ENCODE peak calls at places on chromosomes 16 and 17, in four cellular contexts. U is cardiac fibroblast; Q is activated CD8-positive, alpha-beta memory T cell treated with anti-CD3 and anti-CD28 coated beads, Interleukin-2, amount 50 U/mL, for 48 hours; Z is fibroblast of pulmonary artery. I is an unnamed sample.

GRCh38 chr17:30263552-30264333 is 28.0 kb downstream of the BLMH start:
- DNase-seq in Q (no peak), U (peak), Z (peak), I (no peak)

GRCh38 chr16:85399583-85400284 is 213.4 kb upstream of the GSE1 start:
- DNase-seq in Q (no peak), Z (no peak), U (no peak), I (no peak)

GRCh38 chr17:7043544-7044268 is at the start of gene SLC16A11:
- DNase-seq in U (peak), Q (peak), Z (peak), I (no peak)

GRCh38 chr16:80527297-80527696 is 13.5 kb upstream of the DYNLRB2 start:
- DNase-seq in Z (peak), U (peak), Q (peak), I (no peak)

GRCh38 chr16:48542020-48542473 is 67.9 kb downstream of the N4BP1 start:
- DNase-seq in U (peak), Q (no peak), Z (peak), I (peak)

GRCh38 chr16:85675528-85675927 is 13.2 kb downstream of the GINS2 start:
- DNase-seq in Z (peak), U (peak), Q (no peak), I (no peak)

GRCh38 chr17:73549841-73550430 is 94.3 kb downstream of the SDK2 start:
- DNase-seq in U (no peak), Z (no peak), Q (no peak), I (no peak)

GRCh38 chr17:21263351-21263750 is 10.1 kb upstream of the NATD1 start:
- DNase-seq in U (peak), Z (peak), Q (no peak), I (no peak)

GRCh38 chr17:28228109-28228840 is 90.7 kb upstream of the TMEM97 start:
- DNase-seq in Q (no peak), Z (peak), U (no peak), I (no peak)

GRCh38 chr16:48535831-48536599 is 74.0 kb downstream of the N4BP1 start:
- DNase-seq in Q (no peak), Z (peak), U (peak), I (peak)

GRCh38 chr17:76202516-76202915 is 37.8 kb downstream of the RNF157 start:
- DNase-seq in Z (no peak), U (no peak), Q (no peak), I (no peak)

GRCh38 chr16:81142864-81143263 is 46.7 kb upstream of the GCSH start:
- DNase-seq in Q (no peak), Z (no peak), U (no peak), I (no peak)

GRCh38 chr16:79067600-79067999 is 532.9 kb downstream of the MAF start:
- DNase-seq in Z (no peak), Q (no peak), U (no peak), I (no peak)

GRCh38 chr17:60305141-60305540 is 86.8 kb downstream of the USP32 start:
- DNase-seq in Q (no peak), Z (no peak), U (peak), I (no peak)

GRCh38 chr17:72665841-72666518 is 426.5 kb downstream of the SLC39A11 start:
- DNase-seq in Q (no peak), U (no peak), Z (no peak), I (no peak)

GRCh38 chr17:66507103-66507923 is 204.9 kb downstream of the PRKCA start:
- DNase-seq in Z (peak), Q (no peak), U (peak), I (no peak)

GRCh38 chr17:28953444-28954118 is 2.3 kb upstream of the PHF12 start:
- DNase-seq in Q (peak), U (peak), Z (peak), I (no peak)

GRCh38 chr17:66952681-66953638 is 11.5 kb upstream of the CACNG4 start:
- DNase-seq in U (no peak), Z (no peak), Q (no peak), I (no peak)